ENCODE peak calls at places on chromosomes 5 and 9, in four cellular contexts. O is K562, R is spleen, T is HepG2. S is an unnamed sample.

GRCh38 chr5:168819004-168819626 is 239.9 kb upstream of the PANK3 start:
- DNase-seq in O (no peak), T (no peak), R (no peak), S (no peak)

GRCh38 chr5:143874312-143874711 is 62.4 kb downstream of the HMHB1 start:
- DNase-seq in O (no peak), R (no peak), T (no peak), S (no peak)

GRCh38 chr5:97797994-97798451 is 615.0 kb upstream of the RIOK2 start:
- DNase-seq in T (no peak), R (no peak), O (no peak), S (no peak)

GRCh38 chr5:7073666-7074065 is 322.3 kb upstream of the ADCY2 start:
- DNase-seq in O (no peak), T (no peak), R (no peak), S (no peak)

GRCh38 chr9:104826109-104826775 is 62.3 kb downstream of the NIPSNAP3B start:
- DNase-seq in O (no peak), T (no peak), R (no peak), S (no peak)

GRCh38 chr5:113480243-113480642 is 8.0 kb downstream of the MCC start:
- DNase-seq in O (no peak), R (no peak), T (no peak), S (no peak)

GRCh38 chr5:102617187-102617856 is 118.5 kb upstream of the SLCO6A1 start:
- DNase-seq in R (no peak), T (no peak), O (no peak), S (no peak)

GRCh38 chr9:69905291-69905690 is 84.7 kb downstream of the CFAP95 start:
- DNase-seq in O (no peak), T (no peak), R (no peak), S (no peak)

GRCh38 chr9:75142208-75142607 is 53.9 kb downstream of the OSTF1 start:
- DNase-seq in T (no peak), O (no peak), R (no peak), S (no peak)

GRCh38 chr9:112091805-112092204 is 83.3 kb downstream of the SUSD1 start:
- DNase-seq in T (no peak), O (no peak), R (no peak), S (no peak)

GRCh38 chr5:92850886-92851285 is 730.1 kb downstream of the NR2F1-AS1 start:
- DNase-seq in O (no peak), T (no peak), R (no peak), S (no peak)

DNA sequence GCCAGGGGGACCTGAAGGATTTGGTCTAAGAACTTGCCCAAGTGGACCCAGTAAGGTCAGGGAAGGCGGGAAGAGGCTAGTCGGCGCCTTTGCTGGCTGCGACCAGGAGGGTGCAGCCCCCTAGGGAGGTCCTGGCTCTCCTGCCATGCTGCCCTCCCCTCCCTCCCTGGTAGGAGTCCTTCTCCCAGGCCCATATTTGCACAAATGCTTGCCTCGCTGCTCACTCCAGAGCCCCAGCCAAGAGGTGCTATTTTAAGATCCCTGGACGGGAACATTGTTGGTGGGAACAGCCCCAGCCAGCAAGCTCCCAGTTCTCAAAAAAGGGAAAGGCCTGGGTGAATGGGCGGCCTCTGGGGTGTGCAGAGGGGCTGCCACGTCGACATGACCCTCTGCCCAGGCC is 4.3 kb upstream of the IL17B start:
- DNase-seq in O (no peak), T (no peak), R (no peak), S (no peak)
- TF ChIP-seq POLR2A in O (no peak), T (no peak), R (no peak), S (no peak)

DNA sequence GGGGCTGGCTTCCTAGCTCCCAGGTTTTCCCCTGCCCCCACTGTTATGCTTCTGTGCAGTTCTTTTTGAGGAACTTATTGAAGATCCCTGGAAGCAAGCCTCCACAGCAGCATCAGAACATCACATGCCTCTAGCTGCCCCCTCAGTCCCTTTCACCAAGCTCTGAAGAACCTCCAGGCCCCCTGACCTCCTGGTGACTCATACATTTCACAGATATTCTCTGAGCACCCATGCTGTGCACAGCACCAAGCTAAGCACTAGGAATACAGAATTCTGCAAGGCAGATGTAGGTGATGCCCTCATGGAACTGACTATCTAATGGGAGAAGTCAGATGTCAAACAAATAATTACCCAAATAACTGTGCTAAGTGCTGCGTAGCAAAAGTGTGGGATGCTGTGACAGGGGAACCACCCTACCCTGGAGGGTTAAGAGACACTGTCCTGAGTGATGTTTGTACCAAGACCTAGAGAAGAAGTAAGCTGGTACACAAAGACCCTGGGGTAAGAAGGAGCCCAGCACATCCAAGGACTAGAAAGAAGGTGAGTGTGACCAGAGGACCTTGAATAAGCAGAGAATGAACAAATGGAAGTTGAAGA is 213.7 kb upstream of the NR4A3 start:
- DNase-seq in O (no peak), T (no peak), R (no peak), S (no peak)
- TF ChIP-seq POLR2AphosphoS5 in O (no peak), T (no peak), R (no peak), S (no peak)

DNA sequence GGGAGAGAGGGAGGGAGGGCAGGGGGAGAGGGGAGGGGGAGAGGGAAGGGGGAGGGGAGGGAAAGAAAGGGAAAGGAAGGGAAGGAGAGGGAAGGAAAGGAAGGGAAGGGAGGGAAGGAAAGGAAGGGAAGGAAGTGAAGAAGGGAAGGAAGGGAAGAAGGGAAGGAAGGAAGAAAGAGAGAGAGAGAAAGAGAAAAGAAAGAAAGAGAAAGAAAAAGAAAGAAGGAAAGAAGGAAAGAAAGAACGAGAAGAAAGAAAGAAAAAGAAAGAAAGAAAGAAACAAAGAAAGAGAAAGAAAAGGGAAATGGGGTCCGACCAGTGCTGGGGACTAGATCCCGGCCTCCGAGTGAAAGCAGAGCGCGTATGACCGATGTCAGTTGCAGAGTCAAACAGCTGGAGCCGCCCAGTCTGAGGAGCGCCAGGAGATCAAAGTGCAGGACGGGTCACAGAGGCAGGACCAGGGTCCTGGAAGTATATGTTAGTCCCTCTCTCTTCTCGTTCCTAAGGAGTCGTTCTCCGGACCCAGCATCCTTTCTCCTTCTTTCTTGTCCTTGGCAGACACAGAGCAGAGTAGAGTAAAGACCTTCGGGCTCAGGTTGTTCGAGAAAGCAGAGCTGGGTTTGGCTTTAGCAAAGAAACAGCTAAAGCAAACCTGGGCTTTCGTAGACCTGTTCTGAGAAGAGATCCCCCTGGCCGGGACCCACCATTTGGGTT is 305.4 kb upstream of the MSX2 start:
- DNase-seq in T (peak), O (no peak), R (no peak), S (no peak)
- H3K4me3 ChIP-seq in T (no peak), O (no peak), R (no peak), S (peak)

GRCh38 chr9:14315754-14316573 is 2.0 kb upstream of the NFIB start:
- DNase-seq in T (no peak), R (no peak), O (peak), S (no peak)

GRCh38 chr9:14313378-14313940 is 482 bp downstream of the NFIB start:
- DNase-seq in T (no peak), R (no peak), O (peak), S (no peak)

GRCh38 chr9:14313951-14314423 is at the start of gene NFIB:
- DNase-seq in T (peak), O (peak), R (peak), S (peak)

GRCh38 chr9:14314929-14315753 is 1.2 kb upstream of the NFIB start:
- DNase-seq in R (peak), T (peak), O (peak), S (peak)

DNA sequence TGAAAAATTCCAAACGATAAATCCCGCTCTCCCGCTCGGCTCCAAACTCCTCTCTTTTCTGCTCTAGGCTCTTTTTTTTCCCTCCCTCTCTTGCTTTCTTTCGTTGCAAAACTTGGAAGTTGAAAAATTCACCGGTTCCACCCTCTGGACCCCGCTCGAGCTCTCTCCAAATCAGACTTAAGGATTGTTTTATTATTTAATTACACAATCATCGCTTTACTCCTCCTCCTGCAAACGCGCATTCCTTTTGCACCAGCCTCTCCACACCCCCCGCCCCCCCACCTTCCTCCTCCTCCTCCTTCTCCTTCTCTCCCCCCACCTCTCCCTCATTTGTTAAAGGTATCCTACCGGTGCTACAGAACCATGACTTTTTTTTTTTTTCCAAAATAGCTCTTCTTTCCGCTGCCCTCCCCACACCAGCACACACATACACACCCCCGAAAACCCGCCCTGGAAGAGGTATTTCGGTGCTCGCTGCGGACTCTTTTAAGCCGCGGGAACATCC is 535 bp upstream of the NFIB start:
- DNase-seq in T (peak), O (peak), R (no peak), S (peak)
- TF ChIP-seq POLR2A in T (no peak), O (no peak), R (no peak), S (no peak)

GRCh38 chr9:86983260-86984255 is 36.3 kb upstream of the GAS1 start:
- DNase-seq in T (no peak), R (no peak), O (no peak), S (no peak)
- TF ChIP-seq POLR2AphosphoS5 in T (no peak), R (no peak), O (no peak), S (no peak)

GRCh38 chr9:116628706-116629105 is 58.4 kb upstream of the TRIM32 start:
- DNase-seq in O (no peak), T (no peak), R (no peak), S (no peak)

GRCh38 chr9:116635908-116636307 is 51.2 kb upstream of the TRIM32 start:
- DNase-seq in T (no peak), O (no peak), R (no peak), S (no peak)

GRCh38 chr9:116629700-116630099 is 57.4 kb upstream of the TRIM32 start:
- DNase-seq in O (no peak), R (no peak), T (no peak), S (no peak)

GRCh38 chr9:116633444-116633843 is 53.7 kb upstream of the TRIM32 start:
- DNase-seq in T (no peak), O (no peak), R (no peak), S (no peak)

DNA sequence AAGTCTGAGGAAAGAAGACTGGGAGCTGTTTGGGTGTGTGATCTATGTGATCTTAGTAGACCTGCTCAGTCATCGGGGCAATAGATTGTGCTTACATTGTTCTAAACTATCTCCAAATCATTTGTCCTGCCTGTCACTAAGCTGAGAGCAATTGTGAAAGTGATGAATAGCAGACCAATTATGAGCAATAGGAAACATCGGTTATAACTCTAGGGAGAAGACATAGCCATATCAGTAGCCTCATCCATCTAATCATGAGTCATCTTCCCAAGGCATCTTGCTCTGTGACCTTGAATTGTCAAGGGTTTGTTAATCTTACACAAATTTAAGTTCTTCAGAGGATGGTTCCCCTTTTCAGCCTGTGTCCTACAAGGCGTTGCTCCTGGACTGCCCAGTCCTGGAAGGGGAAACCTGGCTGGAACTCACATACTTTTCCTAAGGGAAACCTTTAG is 54.1 kb upstream of the TRIM32 start:
- DNase-seq in T (no peak), O (no peak), R (no peak), S (no peak)
- H3K4me3 ChIP-seq in T (no peak), O (no peak), R (no peak), S (no peak)

GRCh38 chr9:5453673-5454072 is 3.3 kb downstream of the CD274 start:
- DNase-seq in O (no peak), R (no peak), T (no peak), S (no peak)
- TF ChIP-seq POLR2A in O (no peak), R (no peak), T (no peak), S (no peak)

GRCh38 chr9:111013250-111013649 is 25.0 kb downstream of the LPAR1 start:
- DNase-seq in O (no peak), R (no peak), T (no peak), S (no peak)
- TF ChIP-seq POLR2AphosphoS5 in O (no peak), R (no peak), T (no peak), S (no peak)

S was measured in suprapubic skin.